ENCODE peak calls at places on chromosomes 4 and X, in five cellular contexts. V is lower leg skin, I is endodermal cell, C is progenitor cell of endocrine pancreas, R is PC-3. Z is an unnamed sample.

GRCh38 chr4:38818441-38818976 is 13.9 kb upstream of the TLR1 start:
- DNase-seq in V (no peak), I (no peak), C (no peak), R (peak), Z (no peak)

GRCh38 chrX:106177106-106177981 is 9.2 kb downstream of the PWWP3B start:
- DNase-seq in V (no peak), I (peak), C (no peak), R (no peak), Z (peak)

GRCh38 chr4:84644087-84644486 is 61.2 kb downstream of the CDS1 start:
- DNase-seq in V (no peak), I (no peak), C (no peak), R (no peak), Z (no peak)

GRCh38 chr4:67687639-67688038 is 13.3 kb downstream of the UBA6 start:
- DNase-seq in V (no peak), I (no peak), C (no peak), R (no peak), Z (peak)

GRCh38 chrX:45502396-45502795 is 301.7 kb upstream of the DIPK2B start:
- DNase-seq in V (no peak), I (no peak), C (no peak), R (no peak), Z (no peak)

GRCh38 chr4:94410678-94411206 is 41.0 kb upstream of the PDLIM5 start:
- DNase-seq in V (peak), I (no peak), C (no peak), R (peak), Z (no peak)

GRCh38 chr4:21203416-21203815 is 503.2 kb downstream of the PACRGL start:
- DNase-seq in V (no peak), I (peak), C (no peak), R (no peak), Z (no peak)

GRCh38 chrX:66676990-66677389 is 38.1 kb upstream of the EDA2R start:
- DNase-seq in V (no peak), I (no peak), C (no peak), R (no peak), Z (peak)

GRCh38 chr4:15438939-15439524 is 11.2 kb downstream of the C1QTNF7 start:
- DNase-seq in V (no peak), I (no peak), C (no peak), R (no peak), Z (peak)

GRCh38 chr4:95027906-95028618 is 270.3 kb downstream of the BMPR1B start:
- DNase-seq in V (no peak), I (no peak), C (no peak), R (peak), Z (no peak)

GRCh38 chr4:16048639-16049448 is 35.0 kb downstream of the PROM1 start:
- DNase-seq in V (no peak), I (no peak), C (no peak), R (no peak), Z (no peak)

GRCh38 chr4:186829740-186830449 is 106.2 kb upstream of the FAT1 start:
- DNase-seq in V (no peak), I (no peak), C (no peak), R (peak), Z (no peak)

GRCh38 chr4:74181225-74181624 is 23.3 kb downstream of the MTHFD2L start:
- DNase-seq in V (no peak), I (no peak), C (no peak), R (peak), Z (peak)

GRCh38 chr4:1632109-1633104 is 51.7 kb downstream of the FAM53A start:
- DNase-seq in V (no peak), I (no peak), C (no peak), R (no peak), Z (no peak)

GRCh38 chr4:118888666-118889312 is at the start of gene SYNPO2:
- DNase-seq in V (peak), I (peak), C (peak), R (peak), Z (peak)

GRCh38 chrX:48631376-48632090 is 34.2 kb downstream of the WDR13 start:
- DNase-seq in V (peak), I (peak), C (peak), R (peak), Z (peak)

GRCh38 chr4:1855334-1856070 is 454 bp downstream of the LETM1 start:
- DNase-seq in V (no peak), I (peak), C (peak), R (peak), Z (no peak)

GRCh38 chrX:133468081-133468480 is 52.8 kb upstream of the GPC4 start:
- DNase-seq in V (no peak), I (no peak), C (no peak), R (no peak), Z (no peak)

GRCh38 chrX:44012484-44013096 is 39.4 kb upstream of the NDP start:
- DNase-seq in V (no peak), I (no peak), C (no peak), R (peak), Z (peak)

GRCh38 chr4:85496933-85497332 is 22.0 kb downstream of the ARHGAP24 start:
- DNase-seq in V (no peak), I (no peak), C (no peak), R (peak), Z (peak)

GRCh38 chrX:118727686-118728339 is 407 bp downstream of the IL13RA1 start:
- DNase-seq in V (no peak), I (no peak), C (no peak), R (peak), Z (peak)

GRCh38 chrX:30635630-30636029 is 17.6 kb upstream of the GK start:
- DNase-seq in V (no peak), I (no peak), C (no peak), R (peak), Z (peak)

GRCh38 chr4:128721896-128722295 is 87.6 kb upstream of the JADE1 start:
- DNase-seq in V (no peak), I (no peak), C (no peak), R (no peak), Z (no peak)

GRCh38 chr4:74364649-74365491 is at the start of gene EREG:
- DNase-seq in V (peak), I (peak), C (peak), R (no peak), Z (peak)

GRCh38 chrX:112799425-112799824 is 41.2 kb downstream of the AMOT start:
- DNase-seq in V (no peak), I (no peak), C (no peak), R (no peak), Z (no peak)

GRCh38 chr4:120844528-120844921 is 78.0 kb downstream of the PRDM5 start:
- DNase-seq in V (no peak), I (no peak), C (no peak), R (no peak), Z (no peak)

GRCh38 chr4:120842046-120842445 is 80.5 kb downstream of the PRDM5 start:
- DNase-seq in V (no peak), I (no peak), C (no peak), R (no peak), Z (peak)

GRCh38 chr4:120841580-120841979 is 80.9 kb downstream of the PRDM5 start:
- DNase-seq in V (no peak), I (no peak), C (no peak), R (no peak), Z (peak)

GRCh38 chr4:120847019-120847582 is 75.4 kb downstream of the PRDM5 start:
- DNase-seq in V (no peak), I (no peak), C (no peak), R (no peak), Z (no peak)

GRCh38 chr4:120843840-120844527 is 78.5 kb downstream of the PRDM5 start:
- DNase-seq in V (no peak), I (peak), C (no peak), R (peak), Z (no peak)
- TF ChIP-seq CTCF in V (no peak), I (peak), C (peak), R (peak), Z (peak)

GRCh38 chr4:156293657-156294297 is 340.1 kb upstream of the CTSO start:
- DNase-seq in V (no peak), I (no peak), C (no peak), R (peak), Z (peak)

GRCh38 chr4:156298230-156298629 is 344.6 kb upstream of the CTSO start:
- DNase-seq in V (no peak), I (no peak), C (no peak), R (no peak), Z (peak)

GRCh38 chr4:156291317-156291716 is 337.7 kb upstream of the CTSO start:
- DNase-seq in V (no peak), I (no peak), C (no peak), R (peak), Z (peak)

GRCh38 chr4:156295676-156296075 is 342.0 kb upstream of the CTSO start:
- DNase-seq in V (no peak), I (no peak), C (no peak), R (peak), Z (no peak)

DNA sequence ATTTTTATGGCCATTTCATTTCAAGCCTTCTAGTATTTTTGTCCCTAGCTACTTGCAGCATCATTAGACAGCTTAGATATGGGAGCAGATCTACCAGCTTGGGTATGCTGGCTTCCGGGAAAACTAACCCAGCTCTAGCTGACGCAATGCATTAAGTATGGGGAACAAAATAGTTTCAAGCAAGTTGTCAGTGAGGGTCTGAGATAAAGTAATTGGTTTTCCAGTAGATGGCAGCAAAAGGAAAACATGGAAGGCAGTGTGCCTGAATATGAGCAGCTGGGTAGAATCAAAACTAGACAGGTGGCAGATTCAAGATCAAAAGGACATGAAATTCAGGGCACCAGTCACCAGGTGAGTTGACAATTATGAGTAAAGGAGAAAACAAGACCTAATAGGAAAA is 340.9 kb upstream of the CTSO start:
- DNase-seq in V (no peak), I (peak), C (no peak), R (peak), Z (peak)
- TF ChIP-seq CTCF in V (no peak), I (peak), C (peak), R (peak), Z (peak)

DNA sequence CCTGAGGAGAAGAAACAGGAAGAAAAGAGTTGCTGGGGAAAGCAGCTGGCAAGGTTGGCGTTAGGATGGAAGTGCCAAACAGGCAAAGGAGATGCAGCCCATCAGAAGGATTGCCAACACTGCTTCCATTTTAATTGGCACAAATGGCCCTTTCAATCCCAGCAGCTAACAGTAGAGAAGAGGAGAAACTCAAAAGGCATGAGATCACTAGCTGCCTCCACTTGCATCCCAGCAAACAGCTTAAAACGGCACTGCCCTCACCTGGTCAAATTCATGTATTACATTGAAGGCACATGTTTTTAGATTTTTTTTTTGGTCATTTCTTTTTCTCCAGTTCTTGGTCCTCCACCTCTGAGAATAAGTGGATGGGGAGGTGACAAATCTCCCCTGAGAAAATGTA is 14.9 kb upstream of the LOC101059915 start:
- DNase-seq in V (no peak), I (peak), C (no peak), R (peak), Z (peak)
- TF ChIP-seq CTCF in V (no peak), I (peak), C (peak), R (peak), Z (peak)

DNA sequence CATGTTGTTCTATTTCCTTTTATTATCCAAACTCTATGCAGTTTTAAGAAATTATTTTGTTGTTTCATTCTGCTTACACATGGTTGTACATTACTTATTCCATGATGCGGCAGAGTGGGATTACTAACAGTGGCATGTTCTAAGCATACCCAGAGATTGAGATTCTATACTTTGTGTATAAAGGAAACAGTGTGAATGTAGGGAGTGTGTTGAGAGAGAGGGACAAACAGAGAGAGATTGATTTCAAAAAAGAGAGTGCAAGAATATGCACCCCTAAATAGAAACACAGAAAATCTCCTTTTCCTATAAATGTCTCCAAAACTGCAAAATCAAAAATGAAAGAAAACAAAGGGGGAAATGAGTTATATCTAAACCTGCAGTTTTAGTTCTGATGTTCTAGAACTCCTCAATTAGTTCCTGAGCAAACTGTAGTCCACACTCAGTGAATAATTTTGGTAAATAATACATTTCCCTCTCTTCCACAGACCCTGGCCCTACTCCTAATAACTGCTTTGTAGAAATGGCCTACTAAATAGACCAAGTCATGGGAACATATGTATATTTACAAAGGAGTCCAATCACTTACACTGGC is 31.0 kb downstream of the SLC9B1 start:
- DNase-seq in V (no peak), I (no peak), C (no peak), R (no peak), Z (no peak)
- TF ChIP-seq CTCF in V (no peak), I (no peak), C (no peak), R (no peak), Z (no peak)

GRCh38 chrX:46627700-46628405 is 54.3 kb downstream of the CHST7 start:
- DNase-seq in V (peak), I (no peak), C (no peak), R (no peak), Z (peak)
- TF ChIP-seq CTCF in V (no peak), I (no peak), C (no peak), R (no peak), Z (no peak)

GRCh38 chr4:6709230-6710114 is at the start of gene MRFAP1L1:
- DNase-seq in V (peak), I (peak), C (peak), R (peak), Z (peak)
- TF ChIP-seq CTCF in V (no peak), I (peak), C (peak), R (no peak), Z (no peak)